ENCODE peak calls at places on chromosomes 3 and 15, in six cellular contexts. S, H, B, P, W and N are unnamed samples.

GRCh38 chr3:9508781-9509180 is 44.8 kb downstream of the LHFPL4 start:
- DNase-seq in H (no peak), W (no peak), P (no peak), B (no peak), S (no peak), N (no peak)

GRCh38 chr3:52070724-52071621 is 14.6 kb upstream of the DUSP7 start:
- DNase-seq in B (no peak), P (no peak), W (peak; percentile 42), H (peak; percentile 62), S (no peak), N (no peak)

GRCh38 chr3:8529738-8530525 is 28.3 kb downstream of the LMCD1 start:
- DNase-seq in B (peak; percentile 40), H (peak; percentile 67), P (no peak), W (no peak), S (no peak), N (no peak)

GRCh38 chr15:45474799-45475198 is 47.8 kb downstream of the SLC30A4 start:
- DNase-seq in S (no peak), H (no peak), B (no peak), P (no peak), W (no peak), N (no peak)

GRCh38 chr3:105480771-105481170 is 114.1 kb downstream of the ALCAM start:
- DNase-seq in W (no peak), P (no peak), S (no peak), H (no peak), B (no peak), N (no peak)

GRCh38 chr3:134348524-134348923 is 25.7 kb downstream of the AMOTL2 start:
- DNase-seq in B (no peak), P (peak; percentile 89), W (no peak), H (peak; percentile 84), S (no peak), N (no peak)

GRCh38 chr3:129173725-129174124 is 10.0 kb downstream of the CNBP start:
- DNase-seq in P (no peak), W (no peak), S (no peak), B (no peak), H (no peak), N (no peak)

GRCh38 chr3:126419886-126420786 is 25.4 kb downstream of the CFAP100 start:
- DNase-seq in H (peak; percentile 10), S (no peak), B (no peak), P (no peak), W (no peak), N (peak; percentile 91)

GRCh38 chr3:1087066-1087555 is 5.7 kb upstream of the CNTN6 start:
- DNase-seq in S (no peak), H (no peak), W (peak; percentile 23), B (peak; percentile 97), P (peak; percentile 86), N (no peak)

GRCh38 chr3:36494461-36495109 is 114.3 kb downstream of the STAC start:
- DNase-seq in P (no peak), H (peak; percentile 62), S (no peak), W (no peak), B (peak; percentile 72), N (no peak)

GRCh38 chr3:9881440-9881839 is 1.4 kb upstream of the CIDEC start:
- DNase-seq in H (no peak), B (no peak), S (no peak), P (peak; percentile 6), W (no peak), N (no peak)

GRCh38 chr3:55060921-55061555 is 133.2 kb upstream of the LRTM1 start:
- DNase-seq in W (no peak), H (no peak), B (no peak), S (no peak), P (no peak), N (no peak)

GRCh38 chr3:100525753-100526612 is 33.6 kb downstream of the TMEM45A start:
- DNase-seq in S (peak; percentile 30), W (peak; percentile 21), B (peak; percentile 32), P (no peak), H (peak; percentile 97), N (no peak)

GRCh38 chr15:99158626-99159412 is 53.9 kb downstream of the SYNM start:
- DNase-seq in P (no peak), S (no peak), W (no peak), B (no peak), H (no peak), N (no peak)

GRCh38 chr3:139808196-139808595 is 126.8 kb upstream of the CLSTN2 start:
- DNase-seq in W (no peak), H (no peak), S (no peak), B (no peak), P (no peak), N (no peak)

GRCh38 chr15:28955160-28955502 is 69.4 kb downstream of the APBA2 start:
- DNase-seq in W (no peak), S (peak; percentile 40), B (peak; percentile 50), P (no peak), H (peak; percentile 67), N (no peak)